ENCODE peak calls at places on chromosome 13, in eight cellular contexts. C, X, O, I, W, B, F and G are unnamed samples.

GRCh38 chr13:25977216-25977615 is 74.6 kb downstream of the SHISA2 start:
- DNase-seq in C (peak), X (no peak), O (no peak), I (no peak), W (no peak), B (no peak), F (no peak), G (no peak)

GRCh38 chr13:42574435-42575311 is 721 bp downstream of the TNFSF11 start:
- DNase-seq in C (no peak), X (no peak), O (no peak), I (peak), W (no peak), B (no peak), F (peak), G (no peak)

GRCh38 chr13:112177889-112178288 is 110.9 kb downstream of the SOX1 start:
- DNase-seq in C (no peak), X (no peak), O (no peak), I (no peak), W (no peak), B (no peak), F (no peak), G (no peak)

GRCh38 chr13:96200810-96201209 is 110.9 kb downstream of the HS6ST3 start:
- DNase-seq in C (no peak), X (no peak), O (no peak), I (no peak), W (no peak), B (no peak), F (no peak), G (no peak)

GRCh38 chr13:110392510-110393233 is 85.6 kb downstream of the COL4A2 start:
- DNase-seq in C (peak), X (peak), O (peak), I (no peak), W (no peak), B (no peak), F (no peak), G (no peak)

GRCh38 chr13:23470706-23471610 is 37.5 kb upstream of the SACS start:
- DNase-seq in C (no peak), X (no peak), O (peak), I (no peak), W (no peak), B (no peak), F (no peak), G (no peak)

GRCh38 chr13:26465514-26465913 is 92.0 kb upstream of the WASF3 start:
- DNase-seq in C (no peak), X (no peak), O (no peak), I (no peak), W (no peak), B (no peak), F (no peak), G (no peak)

GRCh38 chr13:45500492-45501174 is 35.9 kb downstream of the COG3 start:
- DNase-seq in C (peak), X (peak), O (peak), I (no peak), W (no peak), B (no peak), F (no peak), G (no peak)

GRCh38 chr13:25329706-25330105 is 28.3 kb downstream of the NUP58 start:
- DNase-seq in C (peak), X (no peak), O (peak), I (no peak), W (no peak), B (no peak), F (no peak), G (no peak)

GRCh38 chr13:110921209-110921608 is 6.3 kb upstream of the ANKRD10 start:
- DNase-seq in C (no peak), X (no peak), O (no peak), I (no peak), W (no peak), B (no peak), F (no peak), G (no peak)

GRCh38 chr13:63025741-63026140 is 1610.1 kb upstream of the PCDH20 start:
- DNase-seq in C (no peak), X (no peak), O (no peak), I (no peak), W (no peak), B (no peak), F (no peak), G (no peak)

GRCh38 chr13:70634893-70635292 is 526.6 kb upstream of the KLHL1 start:
- DNase-seq in C (no peak), X (no peak), O (no peak), I (no peak), W (no peak), B (no peak), F (no peak), G (no peak)

GRCh38 chr13:37453246-37453645 is 145.3 kb downstream of the POSTN start:
- DNase-seq in C (peak), X (no peak), O (no peak), I (no peak), W (no peak), B (no peak), F (no peak), G (no peak)

GRCh38 chr13:99422556-99423220 is 78.6 kb upstream of the TM9SF2 start:
- DNase-seq in C (no peak), X (no peak), O (no peak), I (no peak), W (no peak), B (no peak), F (no peak), G (peak)

GRCh38 chr13:42592915-42593718 is 19.2 kb downstream of the TNFSF11 start:
- DNase-seq in C (no peak), X (no peak), O (no peak), I (no peak), W (no peak), B (no peak), F (no peak), G (no peak)

GRCh38 chr13:22061371-22061805 is 390.5 kb downstream of the FGF9 start:
- DNase-seq in C (no peak), X (no peak), O (no peak), I (no peak), W (no peak), B (no peak), F (peak), G (no peak)

GRCh38 chr13:111879719-111880118 is 187.2 kb upstream of the SOX1 start:
- DNase-seq in C (no peak), X (no peak), O (no peak), I (no peak), W (no peak), B (no peak), F (no peak), G (no peak)

GRCh38 chr13:111914241-111915103 is 152.5 kb upstream of the SOX1 start:
- DNase-seq in C (no peak), X (no peak), O (no peak), I (no peak), W (no peak), B (no peak), F (no peak), G (no peak)

GRCh38 chr13:101869553-101869952 is 417.1 kb downstream of the ITGBL1 start:
- DNase-seq in C (no peak), X (no peak), O (peak), I (no peak), W (no peak), B (no peak), F (no peak), G (no peak)

GRCh38 chr13:44710576-44710975 is 134.4 kb upstream of the TSC22D1 start:
- DNase-seq in C (peak), X (peak), O (peak), I (no peak), W (peak), B (peak), F (no peak), G (no peak)

GRCh38 chr13:113648218-113648615 is 9.8 kb downstream of the ATP4B start:
- DNase-seq in C (no peak), X (no peak), O (no peak), I (no peak), W (no peak), B (no peak), F (peak), G (peak)

GRCh38 chr13:94139393-94139995 is 340.0 kb downstream of the DCT start:
- DNase-seq in C (peak), X (no peak), O (no peak), I (no peak), W (no peak), B (no peak), F (no peak), G (no peak)

GRCh38 chr13:51811920-51812328 is 8.0 kb upstream of the DHRS12 start:
- DNase-seq in C (no peak), X (no peak), O (no peak), I (no peak), W (no peak), B (no peak), F (no peak), G (peak)

GRCh38 chr13:43473437-43473836 is 313.3 kb downstream of the ENOX1 start:
- DNase-seq in C (peak), X (no peak), O (no peak), I (no peak), W (no peak), B (no peak), F (no peak), G (no peak)

GRCh38 chr13:96650301-96650886 is 343.9 kb downstream of the OXGR1 start:
- DNase-seq in C (peak), X (peak), O (peak), I (no peak), W (no peak), B (peak), F (no peak), G (no peak)

GRCh38 chr13:113140677-113141590 is 17.5 kb upstream of the PROZ start:
- DNase-seq in C (no peak), X (no peak), O (no peak), I (no peak), W (no peak), B (no peak), F (peak), G (peak)

GRCh38 chr13:32323912-32324311 is 8.6 kb downstream of the BRCA2 start:
- DNase-seq in C (peak), X (no peak), O (peak), I (no peak), W (no peak), B (no peak), F (no peak), G (no peak)

GRCh38 chr13:98866882-98867281 is 111.0 kb downstream of the DOCK9 start:
- DNase-seq in C (no peak), X (no peak), O (no peak), I (no peak), W (no peak), B (no peak), F (no peak), G (no peak)

GRCh38 chr13:99436013-99436412 is 65.3 kb upstream of the TM9SF2 start:
- DNase-seq in C (no peak), X (no peak), O (no peak), I (no peak), W (no peak), B (no peak), F (no peak), G (no peak)

GRCh38 chr13:28434934-28435333 is 60.0 kb downstream of the FLT1 start:
- DNase-seq in C (no peak), X (no peak), O (peak), I (no peak), W (no peak), B (no peak), F (no peak), G (no peak)

GRCh38 chr13:78978381-78978998 is 319.5 kb upstream of the OBI1 start:
- DNase-seq in C (peak), X (peak), O (peak), I (peak), W (peak), B (peak), F (no peak), G (no peak)

GRCh38 chr13:114282143-114282685 is 813 bp downstream of the UPF3A start:
- DNase-seq in C (peak), X (no peak), O (peak), I (peak), W (no peak), B (no peak), F (peak), G (no peak)

GRCh38 chr13:44969858-44970484 is 19.3 kb downstream of the NUFIP1 start:
- DNase-seq in C (peak), X (peak), O (peak), I (no peak), W (peak), B (no peak), F (no peak), G (no peak)

GRCh38 chr13:101626925-101627555 is 174.6 kb downstream of the ITGBL1 start:
- DNase-seq in C (no peak), X (peak), O (peak), I (no peak), W (no peak), B (no peak), F (peak), G (no peak)